ENCODE peak calls at places on chromosome 22, in four cellular contexts. O, M, T and Y are unnamed samples.

GRCh38 chr22:47143249-47143938 is 380.9 kb downstream of the TBC1D22A start:
- DNase-seq in O (no peak), M (no peak), T (no peak), Y (no peak)

GRCh38 chr22:23549198-23549595 is 30.9 kb downstream of the IGLL1 start:
- DNase-seq in O (peak; percentile 5), M (no peak), T (no peak), Y (no peak)

GRCh38 chr22:35892192-35892591 is 136.4 kb downstream of the RBFOX2 start:
- DNase-seq in O (no peak), M (peak; percentile 36), T (no peak), Y (no peak)

GRCh38 chr22:47835726-47836125 is 1073.3 kb downstream of the TBC1D22A start:
- DNase-seq in O (no peak), M (peak; percentile 2), T (no peak), Y (no peak)

GRCh38 chr22:17772963-17773605 is 1.2 kb downstream of the BID start:
- DNase-seq in O (no peak), M (no peak), T (no peak), Y (no peak)

GRCh38 chr22:25953276-25953675 is 211.3 kb downstream of the MYO18B start:
- DNase-seq in O (no peak), M (no peak), T (no peak), Y (no peak)

GRCh38 chr22:29346659-29347058 is 31.2 kb upstream of the RASL10A start:
- DNase-seq in O (no peak), M (no peak), T (peak; percentile 58), Y (no peak)

GRCh38 chr22:44182591-44183588 is 2.2 kb downstream of the PARVG start:
- DNase-seq in O (peak; percentile 36), M (no peak), T (peak; percentile 80), Y (peak; percentile 53)

GRCh38 chr22:22866381-22867111 is 21.1 kb upstream of the IGLL5 start:
- DNase-seq in O (no peak), M (no peak), T (no peak), Y (no peak)

GRCh38 chr22:50523806-50524663 is 1.4 kb downstream of the SCO2 start:
- DNase-seq in O (no peak), M (no peak), T (no peak), Y (no peak)

GRCh38 chr22:48894064-48894671 is 933.5 kb downstream of the BRD1 start:
- DNase-seq in O (no peak), M (no peak), T (no peak), Y (no peak)

GRCh38 chr22:17563936-17564391 is 666 bp downstream of the SLC25A18 start:
- DNase-seq in O (no peak), M (no peak), T (no peak), Y (no peak)

GRCh38 chr22:40478456-40479125 is 108.2 kb downstream of the SGSM3 start:
- DNase-seq in O (no peak), M (no peak), T (no peak), Y (no peak)

GRCh38 chr22:23767673-23768548 is at the start of gene CHCHD10:
- DNase-seq in O (peak; percentile 77), M (peak; percentile 72), T (peak; percentile 90), Y (peak; percentile 80)

GRCh38 chr22:27139935-27140493 is 482.6 kb downstream of the MIAT start:
- DNase-seq in O (no peak), M (peak; percentile 83), T (no peak), Y (no peak)

GRCh38 chr22:35727436-35727835 is 9.8 kb downstream of the APOL5 start:
- DNase-seq in O (no peak), M (no peak), T (no peak), Y (no peak)

GRCh38 chr22:48235744-48236143 is 1473.3 kb downstream of the TBC1D22A start:
- DNase-seq in O (no peak), M (no peak), T (no peak), Y (no peak)

GRCh38 chr22:41915783-41916493 is 1.1 kb upstream of the SHISA8 start:
- DNase-seq in O (no peak), M (no peak), T (no peak), Y (no peak)

GRCh38 chr22:46613606-46613997 is 6.6 kb upstream of the GRAMD4 start:
- DNase-seq in O (no peak), M (no peak), T (peak; percentile 64), Y (peak; percentile 26)

GRCh38 chr22:37684803-37685615 is 1.1 kb upstream of the NOL12 start:
- DNase-seq in O (no peak), M (no peak), T (no peak), Y (no peak)

GRCh38 chr22:47148956-47149748 is 386.7 kb downstream of the TBC1D22A start:
- DNase-seq in O (no peak), M (no peak), T (no peak), Y (no peak)

GRCh38 chr22:50252081-50253045 is 1.3 kb upstream of the HDAC10 start:
- DNase-seq in O (peak; percentile 73), M (peak; percentile 65), T (peak; percentile 86), Y (peak; percentile 51)

GRCh38 chr22:42685941-42686666 is 34.6 kb downstream of the A4GALT start:
- DNase-seq in O (no peak), M (no peak), T (peak; percentile 83), Y (no peak)

GRCh38 chr22:20803696-20804324 is 29.9 kb downstream of the SERPIND1 start:
- DNase-seq in O (peak; percentile 34), M (peak; percentile 44), T (no peak), Y (peak; percentile 13)

GRCh38 chr22:19762315-19763140 is 1.9 kb downstream of the TBX1 start:
- DNase-seq in O (no peak), M (no peak), T (no peak), Y (no peak)

GRCh38 chr22:32904044-32904443 is 102.5 kb downstream of the TIMP3 start:
- DNase-seq in O (no peak), M (peak; percentile 14), T (no peak), Y (no peak)

GRCh38 chr22:36659762-36660509 is 43.6 kb downstream of the CACNG2 start:
- DNase-seq in O (peak; percentile 25), M (peak; percentile 91), T (peak; percentile 94), Y (no peak)

GRCh38 chr22:31104869-31105268 is 2.5 kb downstream of the SELENOM start:
- DNase-seq in O (no peak), M (no peak), T (no peak), Y (no peak)

GRCh38 chr22:18031670-18032454 is 7.5 kb upstream of the MICAL3 start:
- DNase-seq in O (no peak), M (peak; percentile 97), T (no peak), Y (no peak)

GRCh38 chr22:35498026-35498425 is 42.6 kb upstream of the RASD2 start:
- DNase-seq in O (no peak), M (no peak), T (no peak), Y (no peak)

GRCh38 chr22:42773161-42773560 is 52.5 kb upstream of the A4GALT start:
- DNase-seq in O (no peak), M (no peak), T (no peak), Y (no peak)

GRCh38 chr22:39661501-39661841 is 90.9 kb downstream of the CACNA1I start:
- DNase-seq in O (no peak), M (no peak), T (no peak), Y (no peak)

GRCh38 chr22:41966607-41967240 is 2.5 kb upstream of the SEPTIN3 start:
- DNase-seq in O (peak; percentile 27), M (peak; percentile 87), T (no peak), Y (peak; percentile 43)

GRCh38 chr22:27769012-27769411 is 32.5 kb downstream of the MN1 start:
- DNase-seq in O (no peak), M (no peak), T (no peak), Y (no peak)

GRCh38 chr22:23789121-23789520 is 2.4 kb downstream of the SMARCB1 start:
- DNase-seq in O (no peak), M (no peak), T (no peak), Y (no peak)

GRCh38 chr22:45314054-45314721 is 4.5 kb downstream of the FAM118A start:
- DNase-seq in O (no peak), M (no peak), T (no peak), Y (no peak)

GRCh38 chr22:45544588-45545170 is 42.0 kb downstream of the FBLN1 start:
- DNase-seq in O (no peak), M (no peak), T (no peak), Y (no peak)

GRCh38 chr22:32858957-32859356 is 57.5 kb downstream of the TIMP3 start:
- DNase-seq in O (no peak), M (no peak), T (no peak), Y (no peak)

GRCh38 chr22:32896951-32897350 is 95.4 kb downstream of the TIMP3 start:
- DNase-seq in O (no peak), M (no peak), T (no peak), Y (no peak)